ENCODE peak calls at places on chromosomes 7 and 10, in ten cellular contexts. One of them, this sample, is unnamed.

GRCh38 chr10:118963963-118964362 is 65.6 kb upstream of the NANOS1 start:
- DNase-seq in T-helper 2 cell: no peak
- DNase-seq in fibroblast of lung: no peak
- DNase-seq in erythroblast: no peak
- DNase-seq in MV-4-11: no peak
- DNase-seq in dorsolateral prefrontal cortex: no peak
- DNase-seq in left cardiac atrium: no peak
- DNase-seq in hepatic stellate cell: no peak
- DNase-seq in uterus: no peak
- DNase-seq in effector CD4-positive, alpha-beta T cell: no peak
- DNase-seq in this sample: peak

GRCh38 chr10:33392706-33393105 is 58.2 kb upstream of the NRP1 start:
- DNase-seq in T-helper 2 cell: no peak
- DNase-seq in fibroblast of lung: no peak
- DNase-seq in erythroblast: no peak
- DNase-seq in MV-4-11: no peak
- DNase-seq in dorsolateral prefrontal cortex: no peak
- DNase-seq in left cardiac atrium: no peak
- DNase-seq in hepatic stellate cell: no peak
- DNase-seq in uterus: no peak
- DNase-seq in effector CD4-positive, alpha-beta T cell: no peak
- DNase-seq in this sample: no peak

GRCh38 chr10:114043532-114044250 is at the start of gene ADRB1:
- DNase-seq in T-helper 2 cell: no peak
- DNase-seq in fibroblast of lung: peak
- DNase-seq in erythroblast: no peak
- DNase-seq in MV-4-11: peak
- DNase-seq in dorsolateral prefrontal cortex: peak
- DNase-seq in left cardiac atrium: peak
- DNase-seq in hepatic stellate cell: peak
- DNase-seq in uterus: peak
- DNase-seq in effector CD4-positive, alpha-beta T cell: peak
- DNase-seq in this sample: no peak

GRCh38 chr7:157271315-157271990 is 65.4 kb upstream of the DNAJB6 start:
- DNase-seq in T-helper 2 cell: no peak
- DNase-seq in fibroblast of lung: peak
- DNase-seq in erythroblast: no peak
- DNase-seq in MV-4-11: no peak
- DNase-seq in dorsolateral prefrontal cortex: peak
- DNase-seq in left cardiac atrium: no peak
- DNase-seq in hepatic stellate cell: no peak
- DNase-seq in uterus: no peak
- DNase-seq in effector CD4-positive, alpha-beta T cell: no peak
- DNase-seq in this sample: no peak

GRCh38 chr7:105932835-105933477 is 30.1 kb upstream of the CDHR3 start:
- DNase-seq in T-helper 2 cell: no peak
- DNase-seq in fibroblast of lung: peak
- DNase-seq in erythroblast: no peak
- DNase-seq in MV-4-11: no peak
- DNase-seq in dorsolateral prefrontal cortex: no peak
- DNase-seq in left cardiac atrium: peak
- DNase-seq in hepatic stellate cell: peak
- DNase-seq in uterus: no peak
- DNase-seq in effector CD4-positive, alpha-beta T cell: no peak
- DNase-seq in this sample: no peak

GRCh38 chr10:110138197-110138812 is 69.1 kb upstream of the MXI1 start:
- DNase-seq in T-helper 2 cell: no peak
- DNase-seq in fibroblast of lung: peak
- DNase-seq in erythroblast: peak
- DNase-seq in MV-4-11: peak
- DNase-seq in dorsolateral prefrontal cortex: no peak
- DNase-seq in left cardiac atrium: no peak
- DNase-seq in hepatic stellate cell: peak
- DNase-seq in uterus: no peak
- DNase-seq in effector CD4-positive, alpha-beta T cell: no peak
- DNase-seq in this sample: no peak

GRCh38 chr7:151756076-151756731 is 120.7 kb downstream of the PRKAG2 start:
- DNase-seq in T-helper 2 cell: peak
- DNase-seq in fibroblast of lung: peak
- DNase-seq in erythroblast: no peak
- DNase-seq in MV-4-11: peak
- DNase-seq in dorsolateral prefrontal cortex: no peak
- DNase-seq in left cardiac atrium: no peak
- DNase-seq in hepatic stellate cell: peak
- DNase-seq in uterus: peak
- DNase-seq in effector CD4-positive, alpha-beta T cell: peak
- DNase-seq in this sample: peak

GRCh38 chr7:144027070-144027469 is 21.7 kb upstream of the OR2A5 start:
- DNase-seq in T-helper 2 cell: no peak
- DNase-seq in fibroblast of lung: peak
- DNase-seq in erythroblast: peak
- DNase-seq in MV-4-11: no peak
- DNase-seq in dorsolateral prefrontal cortex: no peak
- DNase-seq in left cardiac atrium: no peak
- DNase-seq in hepatic stellate cell: no peak
- DNase-seq in uterus: no peak
- DNase-seq in effector CD4-positive, alpha-beta T cell: no peak
- DNase-seq in this sample: peak

GRCh38 chr7:144401490-144401889 is 2.0 kb downstream of the NOBOX start:
- DNase-seq in T-helper 2 cell: no peak
- DNase-seq in fibroblast of lung: no peak
- DNase-seq in erythroblast: no peak
- DNase-seq in MV-4-11: no peak
- DNase-seq in dorsolateral prefrontal cortex: no peak
- DNase-seq in left cardiac atrium: no peak
- DNase-seq in hepatic stellate cell: no peak
- DNase-seq in uterus: no peak
- DNase-seq in effector CD4-positive, alpha-beta T cell: no peak
- DNase-seq in this sample: no peak

GRCh38 chr10:95660283-95660682 is 3.8 kb upstream of the ALDH18A1 start:
- DNase-seq in T-helper 2 cell: no peak
- DNase-seq in fibroblast of lung: peak
- DNase-seq in erythroblast: no peak
- DNase-seq in MV-4-11: no peak
- DNase-seq in dorsolateral prefrontal cortex: no peak
- DNase-seq in left cardiac atrium: no peak
- DNase-seq in hepatic stellate cell: peak
- DNase-seq in uterus: no peak
- DNase-seq in effector CD4-positive, alpha-beta T cell: no peak
- DNase-seq in this sample: no peak

GRCh38 chr7:102215281-102215680 is 71.4 kb upstream of the SH2B2 start:
- DNase-seq in T-helper 2 cell: no peak
- DNase-seq in fibroblast of lung: no peak
- DNase-seq in erythroblast: no peak
- DNase-seq in MV-4-11: no peak
- DNase-seq in dorsolateral prefrontal cortex: no peak
- DNase-seq in left cardiac atrium: no peak
- DNase-seq in hepatic stellate cell: no peak
- DNase-seq in uterus: no peak
- DNase-seq in effector CD4-positive, alpha-beta T cell: no peak
- DNase-seq in this sample: no peak

GRCh38 chr7:147903871-147904576 is 686.5 kb upstream of the C7orf33 start:
- DNase-seq in T-helper 2 cell: no peak
- DNase-seq in fibroblast of lung: no peak
- DNase-seq in erythroblast: no peak
- DNase-seq in MV-4-11: no peak
- DNase-seq in dorsolateral prefrontal cortex: no peak
- DNase-seq in left cardiac atrium: no peak
- DNase-seq in hepatic stellate cell: no peak
- DNase-seq in uterus: no peak
- DNase-seq in effector CD4-positive, alpha-beta T cell: no peak
- DNase-seq in this sample: no peak